ENCODE peak calls at places on chromosomes 16 and 17, in nine cellular contexts. U, M, G, A, D, L, N, Y and F are unnamed samples.

GRCh38 chr17:82228842-82229685 is at the start of gene SLC16A3:
- DNase-seq in U (no peak), M (peak), G (peak), A (peak), D (peak), L (no peak), N (peak), Y (peak), F (peak)

GRCh38 chr17:81135503-81136283 is 29.6 kb upstream of the PVALEF start:
- DNase-seq in U (no peak), M (no peak), G (no peak), A (no peak), D (no peak), L (no peak), N (no peak), Y (no peak), F (no peak)

GRCh38 chr16:28503470-28504259 is 3.0 kb downstream of the IL27 start:
- DNase-seq in U (no peak), M (no peak), G (no peak), A (no peak), D (no peak), L (no peak), N (no peak), Y (no peak), F (no peak)

GRCh38 chr17:44220211-44221071 is 966 bp upstream of the UBTF start:
- DNase-seq in U (no peak), M (peak), G (no peak), A (peak), D (peak), L (no peak), N (peak), Y (peak), F (no peak)

GRCh38 chr17:31308935-31309334 is 4.9 kb downstream of the EVI2B start:
- DNase-seq in U (no peak), M (no peak), G (no peak), A (no peak), D (no peak), L (no peak), N (no peak), Y (no peak), F (no peak)

GRCh38 chr17:50902768-50903353 is 36.7 kb upstream of the TOB1 start:
- DNase-seq in U (no peak), M (no peak), G (no peak), A (no peak), D (no peak), L (no peak), N (no peak), Y (no peak), F (no peak)

GRCh38 chr17:73166731-73167581 is 2.1 kb downstream of the SSTR2 start:
- DNase-seq in U (no peak), M (no peak), G (peak), A (no peak), D (no peak), L (no peak), N (no peak), Y (no peak), F (no peak)

GRCh38 chr16:51164167-51164566 is 13.1 kb upstream of the SALL1 start:
- DNase-seq in U (no peak), M (no peak), G (no peak), A (no peak), D (no peak), L (no peak), N (no peak), Y (no peak), F (no peak)

GRCh38 chr16:81445143-81445922 is 725 bp downstream of the CMIP start:
- DNase-seq in U (no peak), M (peak), G (no peak), A (peak), D (peak), L (no peak), N (peak), Y (peak), F (no peak)

GRCh38 chr17:18968945-18969887 is 17.3 kb downstream of the SLC5A10 start:
- DNase-seq in U (no peak), M (peak), G (no peak), A (no peak), D (no peak), L (no peak), N (no peak), Y (peak), F (no peak)

GRCh38 chr16:26526633-26527032 is 540.1 kb upstream of the C16orf82 start:
- DNase-seq in U (no peak), M (no peak), G (no peak), A (no peak), D (no peak), L (no peak), N (no peak), Y (no peak), F (no peak)

GRCh38 chr16:89319883-89320716 is 102.6 kb downstream of the ZNF778 start:
- DNase-seq in U (no peak), M (peak), G (no peak), A (peak), D (no peak), L (peak), N (peak), Y (peak), F (no peak)

GRCh38 chr17:45090711-45091110 is 29.6 kb downstream of the NMT1 start:
- DNase-seq in U (no peak), M (no peak), G (no peak), A (no peak), D (no peak), L (no peak), N (peak), Y (no peak), F (no peak)

GRCh38 chr16:52346709-52347108 is 200.2 kb downstream of the TOX3 start:
- DNase-seq in U (no peak), M (no peak), G (no peak), A (no peak), D (no peak), L (no peak), N (no peak), Y (no peak), F (no peak)

GRCh38 chr16:47613251-47613650 is 152.1 kb downstream of the PHKB start:
- DNase-seq in U (no peak), M (no peak), G (no peak), A (no peak), D (no peak), L (no peak), N (no peak), Y (no peak), F (no peak)

GRCh38 chr17:31902693-31903092 is 1.2 kb upstream of the UTP6 start:
- DNase-seq in U (no peak), M (no peak), G (no peak), A (no peak), D (no peak), L (peak), N (no peak), Y (no peak), F (no peak)

GRCh38 chr16:76970087-76970744 is 220.8 kb upstream of the MON1B start:
- DNase-seq in U (peak), M (peak), G (no peak), A (no peak), D (no peak), L (no peak), N (no peak), Y (no peak), F (no peak)

GRCh38 chr16:51508813-51509212 is 357.7 kb upstream of the SALL1 start:
- DNase-seq in U (no peak), M (no peak), G (no peak), A (no peak), D (no peak), L (no peak), N (no peak), Y (no peak), F (no peak)

GRCh38 chr17:42340691-42341127 is 47.5 kb downstream of the STAT3 start:
- DNase-seq in U (no peak), M (no peak), G (no peak), A (peak), D (no peak), L (no peak), N (no peak), Y (no peak), F (no peak)

GRCh38 chr16:55411231-55411630 is 67.8 kb upstream of the MMP2 start:
- DNase-seq in U (no peak), M (no peak), G (no peak), A (no peak), D (no peak), L (no peak), N (no peak), Y (no peak), F (no peak)

GRCh38 chr17:45020354-45021138 is 30.9 kb downstream of the DCAKD start:
- DNase-seq in U (no peak), M (peak), G (no peak), A (peak), D (no peak), L (no peak), N (no peak), Y (peak), F (no peak)

GRCh38 chr16:85420501-85421337 is 192.4 kb upstream of the GSE1 start:
- DNase-seq in U (no peak), M (peak), G (peak), A (peak), D (peak), L (no peak), N (peak), Y (peak), F (no peak)

GRCh38 chr16:88649924-88650748 is 717 bp downstream of the CYBA start:
- DNase-seq in U (no peak), M (no peak), G (no peak), A (no peak), D (peak), L (no peak), N (peak), Y (peak), F (no peak)

GRCh38 chr16:87728026-87728425 is 37.8 kb downstream of the KLHDC4 start:
- DNase-seq in U (no peak), M (no peak), G (no peak), A (no peak), D (no peak), L (no peak), N (no peak), Y (no peak), F (no peak)

GRCh38 chr16:81524382-81524781 is 79.8 kb downstream of the CMIP start:
- DNase-seq in U (no peak), M (no peak), G (no peak), A (no peak), D (no peak), L (no peak), N (peak), Y (no peak), F (no peak)

GRCh38 chr17:37720989-37721388 is 23.9 kb downstream of the HNF1B start:
- DNase-seq in U (no peak), M (no peak), G (no peak), A (no peak), D (no peak), L (no peak), N (no peak), Y (no peak), F (no peak)

GRCh38 chr17:50684612-50685333 is 22.9 kb downstream of the ANKRD40 start:
- DNase-seq in U (no peak), M (no peak), G (no peak), A (peak), D (no peak), L (no peak), N (no peak), Y (peak), F (peak)

GRCh38 chr16:56691885-56692284 is 9.6 kb downstream of the MT1X start:
- DNase-seq in U (no peak), M (no peak), G (no peak), A (no peak), D (no peak), L (no peak), N (no peak), Y (no peak), F (peak)

GRCh38 chr16:66357523-66357928 is 9.0 kb upstream of the CDH5 start:
- DNase-seq in U (no peak), M (peak), G (peak), A (peak), D (peak), L (no peak), N (no peak), Y (peak), F (no peak)

GRCh38 chr16:53732296-53732929 is 28.5 kb downstream of the FTO start:
- DNase-seq in U (no peak), M (peak), G (no peak), A (no peak), D (peak), L (no peak), N (no peak), Y (peak), F (no peak)

GRCh38 chr16:24852281-24852721 is 6.5 kb downstream of the SLC5A11 start:
- DNase-seq in U (no peak), M (no peak), G (no peak), A (peak), D (no peak), L (no peak), N (no peak), Y (no peak), F (no peak)

GRCh38 chr16:11379420-11379819 is 34.2 kb downstream of the RMI2 start:
- DNase-seq in U (no peak), M (no peak), G (no peak), A (peak), D (no peak), L (peak), N (peak), Y (peak), F (no peak)

GRCh38 chr16:88650749-88651275 is at the start of gene CYBA:
- DNase-seq in U (no peak), M (peak), G (peak), A (peak), D (peak), L (peak), N (peak), Y (peak), F (no peak)

GRCh38 chr16:813204-813915 is 12.8 kb upstream of the GNG13 start:
- DNase-seq in U (no peak), M (no peak), G (no peak), A (no peak), D (peak), L (no peak), N (no peak), Y (no peak), F (no peak)

GRCh38 chr17:71631483-71631882 is 489.3 kb upstream of the SOX9 start:
- DNase-seq in U (no peak), M (no peak), G (no peak), A (no peak), D (no peak), L (no peak), N (no peak), Y (no peak), F (no peak)

GRCh38 chr16:78984324-78984723 is 616.2 kb downstream of the MAF start:
- DNase-seq in U (no peak), M (no peak), G (no peak), A (no peak), D (no peak), L (no peak), N (no peak), Y (no peak), F (no peak)

GRCh38 chr16:48129926-48130325 is 25.9 kb downstream of the ABCC12 start:
- DNase-seq in U (no peak), M (no peak), G (no peak), A (no peak), D (no peak), L (no peak), N (no peak), Y (no peak), F (no peak)

DNA sequence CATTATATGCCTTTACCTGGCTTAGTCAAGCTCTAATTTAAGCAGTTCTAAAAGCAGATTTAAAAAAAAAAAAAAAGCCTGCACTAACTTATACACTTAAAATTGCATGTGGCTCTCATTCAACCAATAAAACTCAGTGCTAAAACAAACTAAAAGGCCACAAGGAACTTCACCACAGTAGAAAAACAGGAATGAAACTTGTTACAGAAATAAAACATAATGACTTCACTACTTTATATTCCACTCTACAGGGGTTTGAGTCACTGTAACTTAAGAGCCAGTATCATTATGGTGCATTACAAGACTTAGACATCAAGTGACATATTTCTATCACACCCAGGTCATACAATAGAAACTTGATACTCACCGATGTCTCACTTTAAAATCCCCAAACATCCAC is 11.1 kb downstream of the CA10 start:
- DNase-seq in U (no peak), M (no peak), G (no peak), A (no peak), D (no peak), L (no peak), N (no peak), Y (no peak), F (no peak)
- TF ChIP-seq POLR2AphosphoS5 in U (no peak), M (no peak), G (no peak), A (no peak), D (no peak), L (no peak), N (no peak), Y (no peak), F (no peak)

DNA sequence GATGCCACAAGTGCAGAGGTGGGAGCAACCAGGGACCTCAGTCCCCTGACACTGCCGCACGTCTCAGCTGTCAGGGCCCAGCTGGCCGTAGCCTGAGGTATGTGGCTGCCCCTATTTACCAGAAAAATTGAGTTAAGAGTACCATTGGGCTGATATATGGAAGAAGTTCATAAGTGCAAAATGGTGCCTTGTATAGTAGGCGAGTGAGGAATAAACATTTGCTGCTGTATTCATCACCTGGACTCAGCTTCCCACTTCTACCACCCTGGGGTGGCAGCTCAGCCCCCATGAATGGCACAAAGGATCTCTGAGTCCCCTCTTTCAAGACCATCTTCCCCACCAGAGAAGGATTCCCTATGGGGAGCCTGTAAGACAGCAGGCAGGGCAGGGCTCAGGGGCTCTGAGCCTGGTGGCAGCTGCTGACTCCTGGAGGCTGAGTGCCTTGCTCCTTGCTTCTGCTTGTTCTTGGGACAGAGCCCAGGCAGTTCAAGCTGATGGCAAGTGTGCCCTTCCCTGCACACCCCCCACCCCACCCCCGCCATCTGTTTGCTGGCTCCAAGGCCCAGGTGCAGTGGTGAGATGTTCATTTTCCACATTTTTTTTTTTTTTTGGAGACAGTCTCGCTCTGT is 29.0 kb downstream of the TRPV2 start:
- DNase-seq in U (no peak), M (no peak), G (no peak), A (no peak), D (no peak), L (no peak), N (no peak), Y (peak), F (no peak)
- TF ChIP-seq POLR2AphosphoS5 in U (no peak), M (peak), G (peak), A (no peak), D (peak), L (no peak), N (no peak), Y (no peak), F (no peak)

DNA sequence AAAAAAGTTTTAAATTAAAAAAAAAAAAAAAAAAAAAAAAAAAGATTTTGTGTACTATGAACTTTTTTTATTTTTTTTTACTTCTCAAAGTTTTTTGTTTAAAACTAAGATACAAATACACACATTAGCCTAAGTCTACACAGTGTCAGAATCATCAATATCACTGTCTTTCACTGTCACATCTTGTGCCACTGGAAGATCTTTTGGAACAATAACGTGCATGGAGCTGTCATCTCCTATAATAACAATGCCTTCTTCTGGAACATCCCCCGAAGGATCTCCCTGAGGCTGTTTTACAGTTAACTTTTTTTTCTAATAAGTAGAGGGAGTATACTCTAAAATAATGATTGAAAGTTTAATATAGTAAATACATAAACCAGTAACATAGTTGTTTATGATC is 295.7 kb downstream of the KCNJ2 start:
- DNase-seq in U (no peak), M (no peak), G (no peak), A (no peak), D (no peak), L (no peak), N (no peak), Y (no peak), F (no peak)
- TF ChIP-seq POLR2AphosphoS5 in U (no peak), M (no peak), G (no peak), A (no peak), D (no peak), L (no peak), N (no peak), Y (no peak), F (no peak)

GRCh38 chr17:7914771-7915610 is 1.1 kb downstream of the RNF227 start:
- DNase-seq in U (no peak), M (peak), G (no peak), A (peak), D (no peak), L (no peak), N (no peak), Y (no peak), F (no peak)
- TF ChIP-seq POLR2AphosphoS5 in U (no peak), M (no peak), G (no peak), A (no peak), D (no peak), L (peak), N (no peak), Y (no peak), F (no peak)

GRCh38 chr17:2259769-2260536 is 43.6 kb downstream of the SMG6 start:
- DNase-seq in U (no peak), M (no peak), G (no peak), A (peak), D (no peak), L (peak), N (no peak), Y (no peak), F (no peak)
- TF ChIP-seq POLR2AphosphoS5 in U (no peak), M (no peak), G (no peak), A (peak), D (no peak), L (peak), N (no peak), Y (no peak), F (no peak)

GRCh38 chr17:57259817-57260216 is 3.5 kb downstream of the MSI2 start:
- DNase-seq in U (no peak), M (no peak), G (no peak), A (no peak), D (no peak), L (no peak), N (no peak), Y (no peak), F (no peak)
- TF ChIP-seq POLR2AphosphoS5 in U (no peak), M (no peak), G (no peak), A (no peak), D (no peak), L (no peak), N (no peak), Y (no peak), F (no peak)

DNA sequence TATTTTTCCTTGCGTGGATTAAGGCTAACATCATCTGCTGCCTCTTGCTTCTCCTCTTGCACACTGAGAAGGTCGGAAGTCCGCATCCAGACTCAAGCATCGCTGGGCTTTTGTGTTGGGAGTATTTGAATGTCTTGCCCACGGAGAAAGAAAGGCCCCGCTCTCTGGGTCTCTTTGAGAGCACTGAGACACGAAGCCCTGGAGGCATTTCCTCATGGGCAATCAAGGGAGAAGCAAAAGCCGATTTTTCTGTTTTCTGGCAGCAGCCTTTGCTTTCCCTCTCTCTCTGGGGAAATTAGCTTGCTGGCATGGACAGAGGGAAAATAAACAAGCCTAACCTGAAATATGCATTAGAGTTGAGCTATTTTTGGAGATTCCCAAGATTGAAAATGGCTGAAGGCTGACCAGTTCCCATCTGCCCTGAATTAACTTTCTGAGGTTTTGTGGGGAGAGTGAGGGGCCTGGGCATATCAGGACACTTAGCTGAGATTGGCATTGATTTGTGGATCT is 238.6 kb downstream of the HAPSTR1 start:
- DNase-seq in U (no peak), M (no peak), G (no peak), A (no peak), D (no peak), L (no peak), N (no peak), Y (no peak), F (no peak)
- TF ChIP-seq POLR2AphosphoS5 in U (no peak), M (no peak), G (no peak), A (no peak), D (no peak), L (no peak), N (no peak), Y (no peak), F (no peak)